ENCODE peak calls at places on chromosome 19, in ten cellular contexts. Z is glutamatergic neuron; J is activated naive CD4-positive, alpha-beta T cell treated with anti-CD3 and anti-CD28 coated beads for 36 hours; V is ACHN; B is SHP77; U is cardiac fibroblast; F is stimulated activated CD4-positive, alpha-beta T cell treated with anti-CD3 and anti-CD28 coated beads, Interleukin-2, amount 100 ng/mL, for 48 hours; S is lung; M is aorta; Y is T-helper 9 cell. Q is an unnamed sample.

GRCh38 chr19:41341669-41342490 is 11.8 kb downstream of the TGFB1 start:
- DNase-seq in M (no peak), U (no peak), V (no peak), F (no peak), Z (no peak), Y (no peak), J (peak; percentile 29), S (no peak), B (no peak), Q (no peak)

GRCh38 chr19:46725036-46725820 is 8.3 kb upstream of the PRKD2 start:
- DNase-seq in J (no peak), S (no peak), M (no peak), U (no peak), B (no peak), Y (no peak), Z (no peak), F (no peak), V (no peak), Q (no peak)

GRCh38 chr19:15964231-15964630 is 15.4 kb downstream of the OR10H4 start:
- DNase-seq in M (no peak), V (no peak), F (no peak), Y (no peak), J (no peak), U (no peak), B (no peak), S (no peak), Z (no peak), Q (no peak)

GRCh38 chr19:49957262-49957915 is 3.6 kb downstream of the SIGLEC11 start:
- DNase-seq in F (no peak), Z (no peak), B (no peak), Y (no peak), S (no peak), M (peak; percentile 9), U (no peak), V (no peak), J (no peak), Q (no peak)

GRCh38 chr19:858868-859843 is at the start of gene CFD:
- DNase-seq in M (no peak), Y (no peak), U (peak; percentile 46), S (no peak), V (no peak), F (no peak), Z (no peak), J (no peak), B (no peak), Q (no peak)

GRCh38 chr19:19321143-19321577 is 531 bp downstream of the MAU2 start:
- DNase-seq in F (no peak), V (peak; percentile 18), S (no peak), M (no peak), Y (no peak), B (no peak), Z (no peak), U (no peak), J (peak; percentile 20), Q (peak; percentile 24)

GRCh38 chr19:46225558-46226004 is 4.0 kb upstream of the IGFL1 start:
- DNase-seq in V (peak; percentile 23), J (no peak), Y (no peak), U (peak; percentile 30), M (no peak), F (no peak), S (no peak), Z (no peak), B (no peak), Q (no peak)

GRCh38 chr19:2984196-2984490 is 6.8 kb downstream of the TLE6 start:
- DNase-seq in S (no peak), U (no peak), V (no peak), F (no peak), B (no peak), Z (no peak), J (no peak), Y (no peak), M (peak; percentile 91), Q (no peak)

GRCh38 chr19:1040476-1041271 is 767 bp downstream of the ABCA7 start:
- DNase-seq in U (peak; percentile 95), S (peak; percentile 95), M (peak; percentile 93), Z (peak; percentile 93), B (peak; percentile 86), J (peak; percentile 95), F (peak; percentile 87), V (peak; percentile 76), Y (peak; percentile 83), Q (peak; percentile 94)

GRCh38 chr19:988510-988909 is 4.4 kb downstream of the WDR18 start:
- DNase-seq in B (no peak), F (no peak), V (no peak), J (no peak), Y (no peak), U (no peak), Z (no peak), S (no peak), M (no peak), Q (no peak)

GRCh38 chr19:18386543-18387251 is 739 bp downstream of the GDF15 start:
- DNase-seq in B (no peak), U (peak; percentile 53), V (no peak), Z (no peak), F (no peak), S (no peak), M (no peak), Y (no peak), J (no peak), Q (no peak)

GRCh38 chr19:2962018-2962670 is 15.2 kb upstream of the TLE6 start:
- DNase-seq in B (peak; percentile 70), Y (peak; percentile 20), Z (peak; percentile 40), U (peak; percentile 81), V (peak; percentile 83), M (no peak), S (peak; percentile 49), F (peak; percentile 45), J (peak; percentile 58), Q (peak; percentile 75)

GRCh38 chr19:5336195-5336965 is 4.2 kb downstream of the PTPRS start:
- DNase-seq in J (no peak), S (no peak), U (no peak), Z (no peak), M (no peak), F (no peak), V (no peak), B (no peak), Y (no peak), Q (peak; percentile 40)

Q was measured in RPMI8226.